ENCODE peak calls at places on chromosomes 16 and 17, in seven cellular contexts. R is IMR-90, U is H1, W is H9, A is mesendoderm, J is neuronal stem cell, V is mesenchymal stem cell. C is an unnamed sample.

GRCh38 chr17:51590071-51590470 is 329.7 kb downstream of the UTP18 start:
- DNase-seq in R (no peak), U (no peak), W (no peak), A (no peak), J (no peak), V (no peak), C (no peak)

GRCh38 chr17:76678330-76678729 is 32.4 kb downstream of the MXRA7 start:
- DNase-seq in R (no peak), U (no peak), W (no peak), A (no peak), J (no peak), V (no peak), C (no peak)

GRCh38 chr17:75845933-75846700 is 1.9 kb upstream of the UNC13D start:
- DNase-seq in R (no peak), U (no peak), W (peak), A (peak), J (no peak), V (no peak), C (peak)

GRCh38 chr17:13016881-13017622 is 775 bp downstream of the ELAC2 start:
- DNase-seq in R (peak), U (no peak), W (peak), A (no peak), J (no peak), V (peak), C (no peak)

GRCh38 chr17:4246674-4247073 is 17.1 kb downstream of the ANKFY1 start:
- DNase-seq in R (no peak), U (no peak), W (no peak), A (no peak), J (no peak), V (no peak), C (no peak)

GRCh38 chr16:49473131-49473530 is 99.5 kb downstream of the C16orf78 start:
- DNase-seq in R (no peak), U (no peak), W (peak), A (no peak), J (no peak), V (no peak), C (no peak)

GRCh38 chr17:82835766-82836512 is 3.9 kb downstream of the ZNF750 start:
- DNase-seq in R (no peak), U (no peak), W (no peak), A (no peak), J (no peak), V (no peak), C (peak)

GRCh38 chr17:74523308-74523707 is 8.0 kb downstream of the CD300LB start:
- DNase-seq in R (no peak), U (no peak), W (peak), A (no peak), J (no peak), V (no peak), C (no peak)

GRCh38 chr17:9211133-9211765 is 189.9 kb downstream of the NTN1 start:
- DNase-seq in R (no peak), U (no peak), W (peak), A (peak), J (no peak), V (no peak), C (no peak)

GRCh38 chr17:28570716-28571254 is 539 bp downstream of the PIGS start:
- DNase-seq in R (no peak), U (peak), W (peak), A (peak), J (no peak), V (peak), C (peak)

GRCh38 chr16:73405851-73406250 is 357.9 kb upstream of the ZFHX3 start:
- DNase-seq in R (no peak), U (no peak), W (no peak), A (no peak), J (no peak), V (no peak), C (no peak)

GRCh38 chr16:12627394-12627793 is 176.3 kb downstream of the CPPED1 start:
- DNase-seq in R (no peak), U (no peak), W (no peak), A (no peak), J (no peak), V (no peak), C (no peak)

GRCh38 chr16:24526701-24527470 is 12.5 kb upstream of the RBBP6 start:
- DNase-seq in R (no peak), U (peak), W (no peak), A (no peak), J (no peak), V (no peak), C (no peak)

GRCh38 chr17:29918016-29918415 is 12.0 kb downstream of the SSH2 start:
- DNase-seq in R (no peak), U (no peak), W (no peak), A (no peak), J (no peak), V (no peak), C (no peak)

GRCh38 chr16:23061669-23062068 is 87.6 kb downstream of the USP31 start:
- DNase-seq in R (peak), U (no peak), W (no peak), A (no peak), J (no peak), V (no peak), C (no peak)

GRCh38 chr16:55368205-55368604 is 44.2 kb downstream of the IRX6 start:
- DNase-seq in R (no peak), U (no peak), W (no peak), A (no peak), J (no peak), V (no peak), C (peak)

GRCh38 chr17:68562736-68563135 is 38.4 kb downstream of the FAM20A start:
- DNase-seq in R (no peak), U (no peak), W (no peak), A (no peak), J (no peak), V (no peak), C (peak)

GRCh38 chr17:2275722-2276121 is 27.9 kb downstream of the SMG6 start:
- DNase-seq in R (no peak), U (no peak), W (no peak), A (no peak), J (no peak), V (no peak), C (no peak)

GRCh38 chr17:50174444-50174843 is 8.6 kb downstream of the SGCA start:
- DNase-seq in R (no peak), U (no peak), W (no peak), A (no peak), J (no peak), V (no peak), C (no peak)

GRCh38 chr16:2971985-2972784 is 3.0 kb downstream of the PAQR4 start:
- DNase-seq in R (no peak), U (no peak), W (no peak), A (no peak), J (no peak), V (no peak), C (no peak)

GRCh38 chr16:85635545-85636140 is 22.5 kb downstream of the GSE1 start:
- DNase-seq in R (no peak), U (no peak), W (no peak), A (no peak), J (no peak), V (no peak), C (no peak)

GRCh38 chr16:15952265-15952711 is 2.9 kb downstream of the ABCC1 start:
- DNase-seq in R (no peak), U (no peak), W (no peak), A (no peak), J (no peak), V (peak), C (no peak)

GRCh38 chr17:45302649-45303173 is 14.1 kb downstream of the MAP3K14 start:
- DNase-seq in R (peak), U (no peak), W (no peak), A (no peak), J (no peak), V (peak), C (no peak)

GRCh38 chr17:12250973-12251372 is 230.3 kb downstream of the MAP2K4 start:
- DNase-seq in R (no peak), U (no peak), W (no peak), A (no peak), J (no peak), V (no peak), C (no peak)

GRCh38 chr17:57679356-57679755 is 65.7 kb downstream of the CCDC182 start:
- DNase-seq in R (no peak), U (peak), W (no peak), A (no peak), J (no peak), V (no peak), C (no peak)
- H4K8ac ChIP-seq in R (no peak), U (no peak), W (no peak), A (no peak), J (no peak), V (no peak), C (no peak)

GRCh38 chr17:61219460-61219859 is 180.2 kb upstream of the TBX2 start:
- DNase-seq in R (peak), U (no peak), W (no peak), A (no peak), J (no peak), V (peak), C (peak)
- H3K18ac ChIP-seq in R (peak), U (no peak), W (no peak), A (no peak), J (no peak), V (peak), C (no peak)

GRCh38 chr17:21217346-21217745 is 3.4 kb upstream of the TMEM11 start:
- DNase-seq in R (no peak), U (no peak), W (no peak), A (no peak), J (no peak), V (no peak), C (no peak)

GRCh38 chr17:21214777-21215541 is 998 bp upstream of the TMEM11 start:
- DNase-seq in R (no peak), U (peak), W (peak), A (peak), J (peak), V (peak), C (peak)

GRCh38 chr17:21218101-21218500 is 4.1 kb upstream of the TMEM11 start:
- DNase-seq in R (no peak), U (no peak), W (peak), A (peak), J (no peak), V (no peak), C (no peak)

GRCh38 chr17:21215935-21216334 is 2.0 kb upstream of the TMEM11 start:
- DNase-seq in R (no peak), U (no peak), W (no peak), A (peak), J (no peak), V (peak), C (peak)

GRCh38 chr17:21218831-21219380 is 4.9 kb upstream of the TMEM11 start:
- DNase-seq in R (no peak), U (no peak), W (no peak), A (no peak), J (no peak), V (no peak), C (no peak)
- H4K8ac ChIP-seq in R (no peak), U (no peak), W (no peak), A (no peak), J (no peak), V (no peak), C (no peak)

GRCh38 chr17:60802377-60802776 is 124.7 kb downstream of the BCAS3 start:
- DNase-seq in R (no peak), U (no peak), W (no peak), A (no peak), J (no peak), V (no peak), C (no peak)
- H3K18ac ChIP-seq in R (no peak), U (no peak), W (no peak), A (no peak), J (no peak), V (no peak), C (no peak)

GRCh38 chr17:80503921-80504320 is 27.5 kb upstream of the NPTX1 start:
- DNase-seq in R (no peak), U (no peak), W (no peak), A (no peak), J (no peak), V (no peak), C (no peak)

GRCh38 chr17:80504671-80505413 is 28.4 kb upstream of the NPTX1 start:
- DNase-seq in R (peak), U (no peak), W (no peak), A (no peak), J (no peak), V (peak), C (peak)

GRCh38 chr17:80502578-80502877 is 26.1 kb upstream of the NPTX1 start:
- DNase-seq in R (no peak), U (no peak), W (no peak), A (no peak), J (no peak), V (no peak), C (no peak)

GRCh38 chr17:80501739-80502577 is 25.6 kb upstream of the NPTX1 start:
- DNase-seq in R (peak), U (no peak), W (no peak), A (no peak), J (no peak), V (no peak), C (peak)

GRCh38 chr17:80503031-80503430 is 26.6 kb upstream of the NPTX1 start:
- DNase-seq in R (no peak), U (no peak), W (no peak), A (no peak), J (no peak), V (no peak), C (no peak)
- H4K8ac ChIP-seq in R (peak), U (no peak), W (no peak), A (no peak), J (no peak), V (no peak), C (no peak)

GRCh38 chr16:14531101-14531500 is 99.0 kb downstream of the PARN start:
- DNase-seq in R (no peak), U (no peak), W (no peak), A (no peak), J (no peak), V (no peak), C (no peak)
- H3K18ac ChIP-seq in R (no peak), U (no peak), W (no peak), A (no peak), J (no peak), V (no peak), C (no peak)